ENCODE peak calls at places on chromosomes 13 and 19, in eight cellular contexts. U, E, I, S, G, J, D and K are unnamed samples.

GRCh38 chr13:98896083-98896867 is 81.6 kb downstream of the DOCK9 start:
- DNase-seq in U (no peak), E (no peak), I (no peak), S (no peak), G (no peak), J (no peak), D (no peak), K (no peak)

GRCh38 chr19:13055213-13056051 is 47.2 kb downstream of the LYL1 start:
- DNase-seq in U (peak), E (peak), I (peak), S (no peak), G (no peak), J (no peak), D (peak), K (peak)

GRCh38 chr13:53743906-53744305 is 715.3 kb downstream of the OLFM4 start:
- DNase-seq in U (no peak), E (no peak), I (no peak), S (no peak), G (no peak), J (no peak), D (no peak), K (peak)

GRCh38 chr19:50167314-50167721 is 4.2 kb upstream of the IZUMO2 start:
- DNase-seq in U (no peak), E (peak), I (no peak), S (no peak), G (no peak), J (no peak), D (no peak), K (peak)

GRCh38 chr13:34640179-34640929 is 301.7 kb upstream of the NBEA start:
- DNase-seq in U (no peak), E (no peak), I (peak), S (no peak), G (no peak), J (no peak), D (no peak), K (peak)

GRCh38 chr19:42961119-42961518 is 24.1 kb upstream of the PSG7 start:
- DNase-seq in U (no peak), E (no peak), I (no peak), S (no peak), G (no peak), J (no peak), D (no peak), K (no peak)

GRCh38 chr13:106415971-106416370 is 119.5 kb downstream of the EFNB2 start:
- DNase-seq in U (no peak), E (no peak), I (no peak), S (no peak), G (no peak), J (no peak), D (no peak), K (no peak)

GRCh38 chr13:20270163-20270865 is 38.2 kb upstream of the GJB6 start:
- DNase-seq in U (no peak), E (no peak), I (peak), S (no peak), G (no peak), J (no peak), D (peak), K (no peak)

GRCh38 chr13:110014719-110015118 is 228.3 kb upstream of the IRS2 start:
- DNase-seq in U (no peak), E (no peak), I (no peak), S (no peak), G (no peak), J (no peak), D (no peak), K (no peak)

GRCh38 chr19:6947745-6948144 is 60.4 kb downstream of the ADGRE1 start:
- DNase-seq in U (peak), E (peak), I (peak), S (no peak), G (no peak), J (peak), D (no peak), K (no peak)

GRCh38 chr13:52738719-52739467 is 727 bp downstream of the CNMD start:
- DNase-seq in U (peak), E (peak), I (no peak), S (no peak), G (no peak), J (no peak), D (peak), K (peak)

GRCh38 chr13:98443329-98443728 is 133.6 kb downstream of the STK24 start:
- DNase-seq in U (peak), E (peak), I (peak), S (no peak), G (no peak), J (no peak), D (no peak), K (no peak)

GRCh38 chr19:30450101-30450500 is 77.9 kb downstream of the ZNF536 start:
- DNase-seq in U (peak), E (peak), I (peak), S (no peak), G (peak), J (no peak), D (peak), K (peak)

GRCh38 chr13:62879071-62879470 is 1463.4 kb upstream of the PCDH20 start:
- DNase-seq in U (peak), E (peak), I (peak), S (no peak), G (no peak), J (no peak), D (no peak), K (no peak)

GRCh38 chr13:42396901-42397670 is 125.1 kb downstream of the AKAP11 start:
- DNase-seq in U (peak), E (no peak), I (no peak), S (no peak), G (no peak), J (no peak), D (no peak), K (no peak)

GRCh38 chr13:28325022-28325421 is 169.9 kb downstream of the FLT1 start:
- DNase-seq in U (peak), E (no peak), I (no peak), S (no peak), G (no peak), J (no peak), D (no peak), K (no peak)
- TF ChIP-seq EZH2 in U (no peak), E (no peak), I (no peak), S (no peak), G (no peak), J (no peak), D (no peak), K (no peak)

DNA sequence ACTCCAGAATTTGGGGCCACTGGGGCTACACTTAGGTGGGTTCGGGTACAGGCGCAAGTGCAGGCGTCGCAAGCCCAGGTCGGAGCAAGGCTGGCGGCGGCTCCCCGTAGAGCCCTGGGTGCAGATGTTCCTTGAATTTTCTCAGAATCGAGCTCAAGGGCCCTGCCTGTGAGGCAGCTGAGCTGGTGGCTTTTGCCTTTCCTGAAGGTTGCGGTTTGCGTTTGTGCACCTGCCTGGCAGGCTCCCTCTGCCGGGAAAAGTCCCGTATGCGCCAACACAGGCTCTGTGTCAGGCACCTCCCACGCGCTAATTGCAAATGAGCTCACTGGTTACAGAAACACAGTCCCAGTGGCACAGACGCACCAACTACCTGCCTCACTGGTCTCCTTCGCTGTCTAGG is 5.9 kb downstream of the DOHH start:
- DNase-seq in U (no peak), E (no peak), I (no peak), S (no peak), G (peak), J (no peak), D (no peak), K (no peak)
- H3K27ac ChIP-seq in U (no peak), E (no peak), I (no peak), S (no peak), G (peak), J (no peak), D (no peak), K (no peak)

GRCh38 chr19:48501961-48502719 is 9.5 kb downstream of the LMTK3 start:
- DNase-seq in U (peak), E (peak), I (no peak), S (peak), G (peak), J (peak), D (peak), K (peak)
- TF ChIP-seq EZH2 in U (no peak), E (no peak), I (no peak), S (no peak), G (no peak), J (no peak), D (no peak), K (no peak)

DNA sequence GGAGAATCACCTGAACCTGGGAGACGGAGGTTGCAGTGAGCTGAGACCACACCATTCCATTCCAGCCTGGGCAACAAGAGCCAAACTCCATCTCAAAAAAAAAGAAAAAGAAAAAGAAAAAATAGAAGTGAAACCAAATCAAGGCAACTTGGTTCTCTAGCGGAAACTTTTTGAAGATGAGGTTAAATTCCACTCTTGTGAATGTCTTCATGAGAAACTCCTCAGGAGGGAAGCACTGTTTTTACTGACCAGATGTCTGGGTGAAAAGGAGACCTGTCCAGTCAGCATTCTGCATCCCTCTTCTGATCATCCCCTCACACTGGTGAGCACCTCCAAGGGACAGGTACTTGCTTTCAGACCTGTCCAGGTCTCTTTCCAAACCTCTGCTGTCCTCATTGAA is 15.8 kb downstream of the BRD4 start:
- DNase-seq in U (peak), E (no peak), I (peak), S (peak), G (no peak), J (no peak), D (no peak), K (no peak)
- H3K27ac ChIP-seq in U (peak), E (peak), I (peak), S (peak), G (no peak), J (no peak), D (peak), K (no peak)

DNA sequence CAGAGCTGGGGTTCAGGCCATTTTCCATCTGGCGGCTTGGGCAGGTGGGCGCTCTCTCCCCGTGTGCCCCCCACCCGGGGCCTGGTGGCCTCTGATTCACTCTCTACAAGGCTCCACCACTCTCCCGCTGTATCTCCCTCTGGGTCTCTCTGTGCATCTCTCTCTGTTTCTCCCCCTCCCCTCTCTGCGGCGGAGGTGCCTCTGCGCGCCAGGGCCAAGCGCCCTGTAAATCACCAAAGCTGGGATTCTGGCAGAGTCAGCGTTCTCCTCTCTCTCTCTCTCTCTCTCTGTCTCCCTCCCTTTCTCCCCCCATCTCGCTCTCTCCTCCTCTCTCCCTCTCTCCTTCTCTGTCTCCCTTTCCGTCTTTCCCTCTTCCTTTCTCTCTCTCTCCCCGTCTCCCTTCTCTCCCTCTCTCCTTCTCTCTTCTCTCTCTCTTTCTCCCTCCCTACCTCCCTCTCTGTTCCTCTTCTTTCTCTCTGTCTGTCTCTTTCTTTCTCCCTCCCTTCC is 3.9 kb downstream of the NFIC start:
- DNase-seq in U (peak), E (no peak), I (no peak), S (no peak), G (no peak), J (no peak), D (peak), K (no peak)
- TF ChIP-seq EZH2 in U (no peak), E (no peak), I (no peak), S (no peak), G (no peak), J (no peak), D (peak), K (no peak)

DNA sequence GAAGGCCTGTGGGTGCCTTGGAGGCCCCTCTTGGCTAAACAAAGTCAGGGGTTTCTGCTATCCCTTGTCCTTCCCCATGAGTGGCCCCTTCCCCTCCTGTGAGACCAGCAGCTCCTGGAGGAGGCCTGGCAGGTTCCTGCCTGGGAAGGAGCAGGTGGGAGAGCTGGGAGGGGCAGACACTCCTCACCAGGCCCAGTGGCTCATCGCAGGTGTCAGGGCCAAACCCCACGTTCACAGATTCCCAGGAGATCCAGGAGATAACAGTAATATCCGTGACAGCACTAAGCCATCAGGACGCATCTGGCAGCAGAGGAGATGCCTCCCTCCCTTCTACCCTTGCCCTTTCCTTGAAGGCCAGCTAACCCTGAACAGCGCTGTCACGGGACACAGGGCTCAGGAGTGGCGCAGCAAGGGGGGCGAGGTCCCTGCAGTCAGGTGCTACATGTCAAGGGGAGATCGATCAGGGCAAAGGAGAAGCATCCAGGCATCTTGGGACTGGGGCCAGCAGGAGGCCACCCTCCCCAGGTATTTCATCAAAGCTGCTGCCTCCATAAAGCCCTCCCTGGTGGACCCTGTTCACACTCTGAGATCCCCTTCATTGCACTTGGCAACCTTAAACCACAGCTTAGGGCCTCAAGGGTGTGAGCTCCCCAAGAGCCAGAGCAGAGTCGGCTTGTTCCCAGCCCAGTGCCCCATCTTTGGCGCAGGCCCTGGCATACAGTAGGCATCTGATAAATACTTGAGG is 4.8 kb downstream of the CEBPA start:
- DNase-seq in U (no peak), E (no peak), I (no peak), S (no peak), G (no peak), J (no peak), D (peak), K (no peak)
- H3K27ac ChIP-seq in U (no peak), E (no peak), I (no peak), S (no peak), G (no peak), J (no peak), D (peak), K (no peak)

GRCh38 chr19:46494936-46495788 is 505 bp downstream of the PNMA8B start:
- DNase-seq in U (no peak), E (no peak), I (no peak), S (no peak), G (no peak), J (no peak), D (no peak), K (peak)
- TF ChIP-seq EZH2 in U (no peak), E (no peak), I (no peak), S (no peak), G (no peak), J (no peak), D (no peak), K (no peak)

DNA sequence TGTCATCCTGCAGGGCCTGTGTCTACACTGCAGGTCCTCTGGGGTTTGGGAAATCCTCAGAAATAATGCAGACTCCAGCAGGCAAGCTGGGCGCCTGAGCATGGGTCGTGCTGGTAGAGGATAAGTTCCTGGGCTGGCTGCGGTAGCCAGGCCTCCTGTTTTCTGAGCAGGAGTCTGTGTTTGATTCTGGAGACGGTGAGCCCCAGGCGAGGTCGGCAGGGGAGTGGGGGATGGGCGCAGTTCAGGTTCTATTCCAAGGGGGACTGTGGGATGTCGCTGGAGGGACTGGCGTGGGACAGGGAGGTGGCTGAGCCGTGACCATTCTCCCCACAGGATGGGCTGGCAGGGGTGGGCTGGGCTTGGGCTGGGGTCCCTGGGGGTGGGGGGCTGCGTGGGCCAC is 154.7 kb downstream of the KDM4B start:
- DNase-seq in U (no peak), E (no peak), I (no peak), S (no peak), G (no peak), J (no peak), D (no peak), K (no peak)
- H3K27ac ChIP-seq in U (no peak), E (no peak), I (no peak), S (no peak), G (no peak), J (no peak), D (no peak), K (no peak)

GRCh38 chr19:51724543-51724942 is 752 bp upstream of the HAS1 start:
- DNase-seq in U (peak), E (no peak), I (no peak), S (no peak), G (no peak), J (no peak), D (no peak), K (no peak)

GRCh38 chr19:51726049-51726448 is 2.3 kb upstream of the HAS1 start:
- DNase-seq in U (peak), E (peak), I (peak), S (no peak), G (no peak), J (no peak), D (peak), K (no peak)

GRCh38 chr19:51733742-51734522 is 10.1 kb upstream of the HAS1 start:
- DNase-seq in U (no peak), E (no peak), I (no peak), S (no peak), G (no peak), J (no peak), D (no peak), K (no peak)

GRCh38 chr19:51727349-51727880 is 3.6 kb upstream of the HAS1 start:
- DNase-seq in U (peak), E (no peak), I (no peak), S (no peak), G (no peak), J (no peak), D (no peak), K (no peak)

DNA sequence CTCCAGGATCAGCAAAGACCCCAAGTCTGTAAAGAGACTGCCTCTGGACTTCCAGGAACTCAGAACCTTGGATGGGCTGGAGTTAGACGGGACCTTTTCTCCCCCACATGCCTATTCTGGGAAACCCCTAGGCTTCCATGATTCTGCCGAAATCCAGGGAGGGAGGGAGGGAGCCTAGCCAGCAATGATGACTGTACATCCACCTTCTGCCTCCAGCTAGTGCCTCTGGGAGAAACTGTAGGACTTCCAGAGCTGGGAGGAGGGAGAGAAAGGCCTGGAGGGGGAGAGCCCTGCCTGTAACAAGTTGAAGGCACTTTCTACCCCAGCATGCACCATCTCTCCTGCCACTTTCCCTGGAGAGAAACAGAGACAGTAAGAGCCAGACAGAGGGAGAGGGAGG is 6.0 kb upstream of the HAS1 start:
- DNase-seq in U (peak), E (no peak), I (no peak), S (no peak), G (no peak), J (no peak), D (no peak), K (no peak)
- TF ChIP-seq EZH2 in U (no peak), E (no peak), I (no peak), S (no peak), G (no peak), J (no peak), D (no peak), K (no peak)